ENCODE peak calls at places on chromosomes 2 and 18, in five cellular contexts. J is H9; G is ovary; A is heart right ventricle; Z is CD8-positive, alpha-beta memory T cell. B is an unnamed sample.

GRCh38 chr2:46095821-46096220 is 201.4 kb upstream of the EPAS1 start:
- DNase-seq in Z (no peak), G (no peak), J (no peak), A (no peak), B (no peak)

GRCh38 chr2:85468704-85469349 is 50.3 kb downstream of the SH2D6 start:
- DNase-seq in Z (no peak), J (peak), G (no peak), A (no peak), B (peak)

GRCh38 chr18:26806224-26806623 is 59.3 kb downstream of the AQP4 start:
- DNase-seq in Z (no peak), A (no peak), J (no peak), G (no peak), B (peak)

GRCh38 chr2:224036731-224037376 is 2.2 kb downstream of the SERPINE2 start:
- DNase-seq in J (no peak), Z (no peak), A (no peak), G (no peak), B (no peak)

GRCh38 chr2:232465061-232465460 is 9.1 kb downstream of the ALPI start:
- DNase-seq in G (no peak), Z (no peak), J (peak), A (no peak), B (no peak)

GRCh38 chr2:204869142-204869823 is 324.0 kb downstream of the PARD3B start:
- DNase-seq in G (no peak), Z (no peak), A (no peak), J (no peak), B (no peak)

GRCh38 chr2:72937356-72937669 is 20.0 kb downstream of the EMX1 start:
- DNase-seq in G (no peak), Z (no peak), A (no peak), J (no peak), B (no peak)

GRCh38 chr2:201962766-201963555 is 70.7 kb upstream of the FZD7 start:
- DNase-seq in A (no peak), G (no peak), J (no peak), Z (no peak), B (no peak)

GRCh38 chr18:59566507-59566906 is 130.7 kb downstream of the CCBE1 start:
- DNase-seq in A (no peak), Z (no peak), G (no peak), J (no peak), B (no peak)

GRCh38 chr2:27123302-27124150 is at the start of gene ABHD1:
- DNase-seq in Z (peak), G (peak), J (peak), A (peak), B (peak)

GRCh38 chr18:48997681-48997984 is 46.9 kb upstream of the SMAD7 start:
- DNase-seq in J (no peak), G (no peak), A (no peak), Z (no peak), B (no peak)

GRCh38 chr2:65999790-66000189 is 435.1 kb upstream of the MEIS1 start:
- DNase-seq in Z (no peak), J (no peak), G (no peak), A (no peak), B (no peak)

GRCh38 chr2:97760480-97761049 is 47.2 kb downstream of the ZAP70 start:
- DNase-seq in G (no peak), J (peak), A (no peak), Z (no peak), B (no peak)

GRCh38 chr2:25822190-25823117 is 55.8 kb downstream of the ASXL2 start:
- DNase-seq in Z (peak), J (peak), G (peak), A (peak), B (peak)

GRCh38 chr2:43269074-43269572 is 42.7 kb upstream of the ZFP36L2 start:
- DNase-seq in J (no peak), G (peak), A (peak), Z (no peak), B (peak)

GRCh38 chr2:70995227-70995729 is 605 bp upstream of the TEX261 start:
- DNase-seq in Z (peak), G (no peak), A (no peak), J (peak), B (peak)

GRCh38 chr18:35289293-35290069 is 548 bp downstream of the ZSCAN30 start:
- DNase-seq in A (no peak), J (peak), Z (no peak), G (peak), B (peak)

GRCh38 chr2:10006248-10007147 is 36.9 kb upstream of the KLF11 start:
- DNase-seq in J (no peak), G (no peak), A (peak), Z (no peak), B (peak)

GRCh38 chr2:196324212-196324611 is 152.8 kb upstream of the STK17B start:
- DNase-seq in Z (no peak), A (no peak), G (no peak), J (no peak), B (no peak)

GRCh38 chr2:129802290-129802689 is 177.2 kb upstream of the RAB6C start:
- DNase-seq in J (no peak), A (no peak), G (no peak), Z (no peak), B (no peak)

GRCh38 chr2:62460175-62460574 is 45.8 kb downstream of the TMEM17 start:
- DNase-seq in Z (no peak), G (no peak), J (no peak), A (no peak), B (no peak)

GRCh38 chr18:59861009-59861408 is 38.8 kb upstream of the PMAIP1 start:
- DNase-seq in J (no peak), Z (no peak), A (no peak), G (no peak), B (no peak)

GRCh38 chr2:15941970-15942710 is 1.8 kb downstream of the MYCN start:
- DNase-seq in Z (no peak), A (peak), G (no peak), J (no peak), B (no peak)

GRCh38 chr2:80887923-80888322 is 583.4 kb upstream of the LRRTM1 start:
- DNase-seq in J (no peak), G (no peak), Z (no peak), A (no peak), B (no peak)

GRCh38 chr2:169303579-169304285 is 58.6 kb downstream of the LRP2 start:
- DNase-seq in A (no peak), Z (no peak), G (no peak), J (no peak), B (no peak)

DNA sequence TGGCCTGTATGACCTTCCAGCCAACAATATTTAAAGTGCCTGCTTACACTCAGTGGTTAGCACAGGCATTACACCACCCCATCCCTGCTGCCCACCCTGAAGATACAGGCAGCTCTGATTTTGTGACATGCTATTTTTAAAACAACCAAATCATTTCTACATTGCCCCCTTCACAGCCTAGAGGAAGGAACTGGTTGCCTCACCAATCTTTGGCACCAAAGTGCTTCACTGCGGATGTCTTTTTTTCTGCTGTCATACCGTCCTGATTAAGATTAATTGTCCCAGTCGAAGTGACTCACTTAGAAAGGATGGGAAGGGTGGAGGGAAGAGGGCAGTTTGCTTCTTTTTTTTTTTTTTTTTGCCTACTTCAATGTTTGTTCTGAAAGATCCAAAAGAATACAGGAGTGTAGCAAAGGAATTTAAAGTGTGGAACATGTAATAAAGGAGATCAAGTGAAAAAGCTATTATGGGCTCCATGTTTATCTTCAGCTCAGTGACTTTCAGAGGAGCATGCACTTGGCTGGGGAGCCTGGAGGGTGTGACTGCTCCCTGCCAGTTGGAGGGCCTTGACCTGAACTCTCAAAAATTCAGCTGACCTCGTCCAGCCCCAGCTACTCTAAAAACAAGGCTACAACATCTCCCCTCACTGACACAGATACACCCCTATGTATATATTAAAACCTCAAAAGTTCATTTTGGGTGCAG is 501.1 kb upstream of the TNP1 start:
- DNase-seq in G (peak), J (no peak), Z (no peak), A (peak), B (peak)
- H3K27ac ChIP-seq in G (peak), J (no peak), Z (no peak), A (peak), B (peak)

DNA sequence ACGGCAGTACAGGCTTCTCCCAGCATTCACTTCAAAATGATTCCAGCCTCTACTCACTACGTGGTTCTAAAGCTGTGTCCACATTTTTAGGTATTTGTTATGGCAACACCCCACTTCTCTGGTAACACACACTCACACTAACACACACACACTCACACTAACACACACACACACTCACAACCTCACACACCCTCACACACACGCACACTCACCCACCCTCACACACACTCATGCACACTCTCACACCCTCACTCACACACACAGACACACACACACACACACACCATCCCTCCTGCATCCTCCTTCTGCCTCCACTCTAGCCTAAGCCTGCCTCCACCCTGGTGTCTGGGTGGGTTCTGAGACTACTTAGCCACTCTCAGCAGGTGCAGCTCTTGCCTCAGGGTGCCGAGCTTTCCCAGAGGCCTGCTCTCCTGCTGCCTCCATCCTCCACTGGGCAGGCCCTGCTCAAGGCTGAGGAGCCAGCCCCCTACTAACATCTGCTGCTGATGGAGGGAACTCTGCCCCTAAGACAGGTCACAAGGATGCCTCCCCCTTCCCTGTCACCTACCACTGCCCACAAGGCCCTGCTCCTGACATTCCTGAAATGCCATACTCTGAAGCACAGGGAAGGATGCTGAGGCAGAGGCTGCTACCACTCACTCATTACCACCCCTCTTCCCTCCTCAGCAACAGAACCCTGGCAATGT is 63.9 kb downstream of the NCAPH start:
- DNase-seq in A (no peak), G (no peak), Z (no peak), J (no peak), B (no peak)
- H3K27ac ChIP-seq in A (no peak), G (no peak), Z (no peak), J (no peak), B (no peak)

GRCh38 chr2:24365826-24366225 is 5.5 kb upstream of the ITSN2 start:
- DNase-seq in A (no peak), J (no peak), Z (no peak), G (no peak), B (no peak)

GRCh38 chr2:24360963-24361330 is 611 bp upstream of the ITSN2 start:
- DNase-seq in J (peak), Z (no peak), G (no peak), A (no peak), B (peak)

GRCh38 chr2:24363306-24363705 is 3.0 kb upstream of the ITSN2 start:
- DNase-seq in Z (no peak), A (no peak), G (no peak), J (no peak), B (no peak)

GRCh38 chr2:24362253-24362652 is 1.9 kb upstream of the ITSN2 start:
- DNase-seq in G (no peak), Z (no peak), J (no peak), A (no peak), B (no peak)

DNA sequence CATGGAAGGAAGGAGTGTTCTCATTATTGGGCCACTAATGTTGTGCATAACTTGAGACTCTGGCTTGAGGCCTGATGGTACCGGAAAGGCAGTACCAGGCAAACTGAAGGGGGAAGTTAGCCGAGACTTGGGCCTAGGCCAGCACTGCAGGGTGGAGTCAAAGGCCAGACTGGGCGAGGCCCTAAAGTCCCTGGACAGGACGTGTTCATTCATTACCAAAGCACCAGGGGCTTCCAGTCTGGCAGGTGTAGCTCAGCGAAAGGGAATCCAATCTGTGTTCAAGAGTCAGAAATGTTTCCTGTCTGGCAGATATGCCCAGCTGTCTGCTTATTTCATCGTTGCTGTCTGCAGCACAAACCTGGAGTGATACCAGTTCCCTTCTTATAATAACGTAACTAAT is 4.7 kb upstream of the ITSN2 start:
- DNase-seq in Z (no peak), A (peak), J (no peak), G (peak), B (peak)
- H3K27ac ChIP-seq in Z (no peak), A (peak), J (no peak), G (no peak), B (peak)

GRCh38 chr2:185219981-185220380 is 518.6 kb upstream of the FSIP2 start:
- DNase-seq in J (no peak), A (no peak), Z (no peak), G (no peak), B (no peak)

GRCh38 chr2:185215497-185215896 is 523.1 kb upstream of the FSIP2 start:
- DNase-seq in A (no peak), Z (no peak), J (peak), G (no peak), B (no peak)
- H3K27ac ChIP-seq in A (no peak), Z (no peak), J (no peak), G (no peak), B (no peak)

DNA sequence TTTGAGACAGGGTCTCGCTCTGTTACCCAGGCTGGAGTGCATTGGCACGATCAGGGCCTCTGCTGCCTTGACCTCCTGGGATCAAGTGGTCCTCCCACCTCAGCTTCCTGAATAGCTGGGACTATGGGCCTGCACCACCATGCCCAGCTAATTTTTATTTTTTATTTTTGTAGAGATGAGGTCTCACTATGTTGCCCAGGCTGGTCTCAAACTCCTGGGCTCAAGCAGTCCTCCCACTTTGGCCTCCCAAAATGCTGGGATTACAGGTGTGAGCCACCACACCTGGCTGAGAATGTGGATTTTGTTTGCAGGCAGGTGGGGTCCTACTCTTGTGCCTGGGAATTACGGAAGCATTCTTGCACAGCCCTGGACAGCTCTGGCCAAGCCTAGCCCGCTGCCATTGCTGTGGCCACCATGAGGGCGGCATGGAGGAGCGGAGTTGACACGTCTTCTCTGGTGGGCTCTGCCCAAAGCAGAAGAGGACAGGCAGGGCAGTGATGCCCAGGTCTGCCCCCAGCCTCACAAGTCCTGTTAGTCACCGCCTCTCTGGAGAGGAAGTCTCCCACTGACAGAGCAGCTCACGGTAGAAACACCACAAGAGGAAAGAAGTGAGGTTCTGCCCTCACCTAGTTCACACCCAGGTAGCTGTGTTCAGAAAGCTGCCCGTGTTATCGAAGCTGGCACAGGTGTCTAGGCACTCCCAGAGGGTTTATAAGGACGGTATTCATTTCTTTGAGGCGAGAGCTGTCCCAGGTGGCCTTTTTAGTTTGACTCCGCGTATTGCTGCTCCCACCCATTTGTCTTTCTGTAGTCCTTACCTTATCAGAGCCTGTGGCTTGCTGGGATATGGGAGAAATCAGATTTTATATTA is 46.2 kb downstream of the ARMC9 start:
- DNase-seq in Z (no peak), A (no peak), J (no peak), G (no peak), B (no peak)
- H3K27ac ChIP-seq in Z (no peak), A (no peak), J (no peak), G (no peak), B (no peak)

GRCh38 chr2:217951091-217951490 is 51.7 kb downstream of the TNS1 start:
- DNase-seq in J (no peak), Z (no peak), A (no peak), G (no peak), B (no peak)
- H3K27ac ChIP-seq in J (no peak), Z (no peak), A (peak), G (peak), B (no peak)

GRCh38 chr2:33205693-33206434 is 259.1 kb downstream of the LTBP1 start:
- DNase-seq in J (no peak), G (no peak), Z (no peak), A (no peak), B (no peak)
- H3K27ac ChIP-seq in J (no peak), G (no peak), Z (no peak), A (no peak), B (no peak)

DNA sequence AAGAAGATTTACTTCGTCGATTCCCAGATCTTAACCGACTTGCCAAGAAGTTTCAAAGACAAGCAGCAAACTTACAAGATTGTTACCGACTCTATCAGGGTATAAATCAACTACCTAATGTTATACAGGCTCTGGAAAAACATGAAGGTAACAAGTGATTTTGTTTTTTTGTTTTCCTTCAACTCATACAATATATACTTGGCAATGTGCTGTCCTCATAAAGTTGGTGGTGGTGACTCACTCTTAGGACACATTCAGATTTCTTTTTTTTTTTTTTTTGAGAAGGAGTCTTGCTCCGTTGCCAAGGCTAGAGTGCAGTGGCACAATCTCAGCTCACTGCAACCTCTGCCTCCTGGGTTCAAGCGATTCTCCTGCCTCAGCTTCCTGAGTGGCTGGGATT is 26.8 kb downstream of the MSH2 start:
- DNase-seq in G (no peak), J (no peak), Z (no peak), A (no peak), B (no peak)
- H3K27ac ChIP-seq in G (no peak), J (no peak), Z (no peak), A (no peak), B (no peak)

GRCh38 chr2:56816666-56817065 is 632.9 kb downstream of the CCDC85A start:
- DNase-seq in Z (no peak), A (no peak), J (no peak), G (no peak), B (no peak)

GRCh38 chr2:56807861-56808260 is 624.1 kb downstream of the CCDC85A start:
- DNase-seq in Z (no peak), A (no peak), G (no peak), J (no peak), B (no peak)

GRCh38 chr2:56811401-56811800 is 627.6 kb downstream of the CCDC85A start:
- DNase-seq in J (no peak), G (no peak), Z (no peak), A (no peak), B (no peak)

GRCh38 chr2:56813490-56813889 is 629.7 kb downstream of the CCDC85A start:
- DNase-seq in Z (no peak), G (no peak), A (no peak), J (no peak), B (no peak)

GRCh38 chr2:56812432-56812831 is 628.6 kb downstream of the CCDC85A start:
- DNase-seq in A (no peak), J (no peak), G (no peak), Z (no peak), B (no peak)
- H3K27ac ChIP-seq in A (no peak), J (no peak), G (no peak), Z (no peak), B (no peak)